ENCODE peak calls at places on chromosomes 3 and 15, in eight cellular contexts. One of them, this sample, is unnamed.
A peak's percentile ranks its signal among the peaks of the same experiment; 100 is the strongest.

GRCh38 chr3:184171562-184171961 is 3.1 kb upstream of the AP2M1 start:
- DNase-seq in GM03348: peak; percentile 58
- DNase-seq in HT1080: no peak
- DNase-seq in EL: peak; percentile 89
- DNase-seq in LoVo: no peak
- DNase-seq in pancreas: no peak
- DNase-seq in LHCN-M2: no peak
- DNase-seq in SJCRH30: no peak
- DNase-seq in this sample: no peak

GRCh38 chr3:40022267-40022827 is 212.9 kb downstream of the MYRIP start:
- DNase-seq in GM03348: no peak
- DNase-seq in EL: no peak
- DNase-seq in HT1080: no peak
- DNase-seq in LHCN-M2: no peak
- DNase-seq in pancreas: no peak
- DNase-seq in SJCRH30: no peak
- DNase-seq in LoVo: no peak
- DNase-seq in this sample: no peak

GRCh38 chr3:146536681-146537080 is 7.7 kb downstream of the PLSCR1 start:
- DNase-seq in LHCN-M2: no peak
- DNase-seq in SJCRH30: no peak
- DNase-seq in LoVo: no peak
- DNase-seq in GM03348: peak; percentile 21
- DNase-seq in HT1080: no peak
- DNase-seq in EL: no peak
- DNase-seq in pancreas: no peak
- DNase-seq in this sample: no peak

GRCh38 chr15:36361351-36361870 is 218.0 kb upstream of the CDIN1 start:
- DNase-seq in LHCN-M2: peak; percentile 36
- DNase-seq in HT1080: peak; percentile 40
- DNase-seq in EL: peak; percentile 71
- DNase-seq in GM03348: no peak
- DNase-seq in LoVo: no peak
- DNase-seq in pancreas: no peak
- DNase-seq in SJCRH30: no peak
- DNase-seq in this sample: no peak

GRCh38 chr3:14890470-14890869 is 56.9 kb upstream of the NR2C2 start:
- DNase-seq in SJCRH30: no peak
- DNase-seq in HT1080: peak; percentile 29
- DNase-seq in LoVo: no peak
- DNase-seq in EL: no peak
- DNase-seq in pancreas: no peak
- DNase-seq in LHCN-M2: peak; percentile 7
- DNase-seq in GM03348: no peak
- DNase-seq in this sample: no peak

GRCh38 chr3:69739204-69740102 is at the start of gene MITF:
- DNase-seq in pancreas: peak; percentile 89
- DNase-seq in EL: peak; percentile 95
- DNase-seq in HT1080: peak; percentile 92
- DNase-seq in LHCN-M2: peak; percentile 87
- DNase-seq in LoVo: peak; percentile 91
- DNase-seq in SJCRH30: peak; percentile 82
- DNase-seq in GM03348: peak; percentile 96
- DNase-seq in this sample: no peak

GRCh38 chr3:128572644-128573105 is 77.9 kb downstream of the RPN1 start:
- DNase-seq in LHCN-M2: no peak
- DNase-seq in GM03348: no peak
- DNase-seq in HT1080: peak; percentile 33
- DNase-seq in LoVo: no peak
- DNase-seq in pancreas: no peak
- DNase-seq in SJCRH30: no peak
- DNase-seq in EL: no peak
- DNase-seq in this sample: no peak

GRCh38 chr3:146160233-146160963 is 586 bp downstream of the PLOD2 start:
- DNase-seq in GM03348: peak; percentile 58
- DNase-seq in LoVo: peak; percentile 77
- DNase-seq in pancreas: peak; percentile 66
- DNase-seq in SJCRH30: peak; percentile 82
- DNase-seq in EL: peak; percentile 84
- DNase-seq in LHCN-M2: peak; percentile 91
- DNase-seq in HT1080: peak; percentile 93
- DNase-seq in this sample: no peak

GRCh38 chr15:55990986-55991385 is 2.4 kb downstream of the NEDD4 start:
- DNase-seq in pancreas: no peak
- DNase-seq in EL: no peak
- DNase-seq in LoVo: no peak
- DNase-seq in HT1080: no peak
- DNase-seq in SJCRH30: no peak
- DNase-seq in GM03348: no peak
- DNase-seq in LHCN-M2: no peak
- DNase-seq in this sample: no peak

GRCh38 chr15:48373855-48374421 is 42.7 kb downstream of the DUT start:
- DNase-seq in HT1080: peak; percentile 88
- DNase-seq in LoVo: no peak
- DNase-seq in SJCRH30: no peak
- DNase-seq in GM03348: peak; percentile 70
- DNase-seq in LHCN-M2: peak; percentile 26
- DNase-seq in pancreas: no peak
- DNase-seq in EL: peak; percentile 81
- DNase-seq in this sample: no peak

GRCh38 chr3:141940204-141940776 is 63.8 kb downstream of the ATP1B3 start:
- DNase-seq in GM03348: peak; percentile 60
- DNase-seq in LoVo: peak; percentile 90
- DNase-seq in EL: peak; percentile 95
- DNase-seq in SJCRH30: peak; percentile 86
- DNase-seq in HT1080: peak; percentile 99
- DNase-seq in pancreas: no peak
- DNase-seq in LHCN-M2: peak; percentile 68
- DNase-seq in this sample: no peak

GRCh38 chr3:153242900-153243299 is 80.9 kb downstream of the RAP2B start:
- DNase-seq in LoVo: no peak
- DNase-seq in HT1080: peak; percentile 35
- DNase-seq in pancreas: no peak
- DNase-seq in LHCN-M2: no peak
- DNase-seq in EL: no peak
- DNase-seq in SJCRH30: no peak
- DNase-seq in GM03348: no peak
- DNase-seq in this sample: no peak

GRCh38 chr15:49990835-49991540 is 128.0 kb downstream of the ATP8B4 start:
- DNase-seq in SJCRH30: no peak
- DNase-seq in pancreas: no peak
- DNase-seq in LoVo: no peak
- DNase-seq in EL: peak; percentile 5
- DNase-seq in LHCN-M2: no peak
- DNase-seq in GM03348: peak; percentile 24
- DNase-seq in HT1080: no peak
- DNase-seq in this sample: no peak

GRCh38 chr3:146464005-146464595 is 5.3 kb downstream of the PLSCR2 start:
- DNase-seq in EL: peak; percentile 44
- DNase-seq in GM03348: peak; percentile 19
- DNase-seq in pancreas: no peak
- DNase-seq in LoVo: no peak
- DNase-seq in HT1080: peak; percentile 59
- DNase-seq in LHCN-M2: peak; percentile 62
- DNase-seq in SJCRH30: no peak
- DNase-seq in this sample: no peak

GRCh38 chr3:140863481-140864084 is 78.1 kb upstream of the SLC25A36 start:
- DNase-seq in pancreas: peak; percentile 27
- DNase-seq in SJCRH30: peak; percentile 64
- DNase-seq in LoVo: peak; percentile 61
- DNase-seq in HT1080: peak; percentile 70
- DNase-seq in GM03348: peak; percentile 70
- DNase-seq in LHCN-M2: peak; percentile 61
- DNase-seq in EL: peak; percentile 58
- DNase-seq in this sample: no peak

GRCh38 chr3:46368569-46368968 is 2.2 kb upstream of the CCR5 start:
- DNase-seq in EL: peak; percentile 18
- DNase-seq in LoVo: no peak
- DNase-seq in pancreas: no peak
- DNase-seq in GM03348: no peak
- DNase-seq in SJCRH30: no peak
- DNase-seq in HT1080: peak; percentile 42
- DNase-seq in LHCN-M2: peak; percentile 44
- DNase-seq in this sample: no peak

GRCh38 chr3:81743096-81744025 is 18.1 kb downstream of the GBE1 start:
- DNase-seq in LoVo: no peak
- DNase-seq in GM03348: peak; percentile 17
- DNase-seq in SJCRH30: peak; percentile 54
- DNase-seq in pancreas: no peak
- DNase-seq in EL: peak; percentile 95
- DNase-seq in HT1080: peak; percentile 85
- DNase-seq in LHCN-M2: peak; percentile 99
- DNase-seq in this sample: no peak

GRCh38 chr3:12175844-12176453 is 17.2 kb upstream of the TIMP4 start:
- DNase-seq in LHCN-M2: peak; percentile 47
- DNase-seq in LoVo: peak; percentile 69
- DNase-seq in GM03348: peak; percentile 71
- DNase-seq in pancreas: peak; percentile 49
- DNase-seq in SJCRH30: peak; percentile 25
- DNase-seq in EL: peak; percentile 51
- DNase-seq in HT1080: peak; percentile 43
- DNase-seq in this sample: no peak

GRCh38 chr15:59350421-59350732 is 22.3 kb downstream of the MYO1E start:
- DNase-seq in HT1080: no peak
- DNase-seq in LHCN-M2: no peak
- DNase-seq in pancreas: no peak
- DNase-seq in SJCRH30: no peak
- DNase-seq in GM03348: no peak
- DNase-seq in EL: no peak
- DNase-seq in LoVo: no peak
- DNase-seq in this sample: no peak